ENCODE peak calls at places on chromosomes 12 and 14, in eight cellular contexts. One of them, this sample, is unnamed.

GRCh38 chr14:43651896-43652295 is 855.2 kb downstream of the FSCB start:
- DNase-seq in AG08395: no peak
- DNase-seq in stimulated activated CD4-positive, alpha-beta T cell treated with anti-CD3 and anti-CD28 coated beads, Interleukin-12 subunit alpha, Interleukin-12 subunit beta, amount 100 ng/mL, for 4 hours: no peak
- DNase-seq in Peyer's patch: no peak
- DNase-seq in NCI-H526: no peak
- DNase-seq in germinal center: no peak
- DNase-seq in mesendoderm: peak
- DNase-seq in lower leg skin: no peak
- DNase-seq in this sample: no peak

GRCh38 chr12:12600659-12601058 is 11.0 kb upstream of the CREBL2 start:
- DNase-seq in lower leg skin: peak
- DNase-seq in NCI-H526: no peak
- DNase-seq in germinal center: no peak
- DNase-seq in AG08395: no peak
- DNase-seq in mesendoderm: no peak
- DNase-seq in stimulated activated CD4-positive, alpha-beta T cell treated with anti-CD3 and anti-CD28 coated beads, Interleukin-12 subunit alpha, Interleukin-12 subunit beta, amount 100 ng/mL, for 4 hours: no peak
- DNase-seq in Peyer's patch: no peak
- DNase-seq in this sample: peak

GRCh38 chr12:115191342-115191741 is 507.4 kb upstream of the TBX3 start:
- DNase-seq in germinal center: no peak
- DNase-seq in Peyer's patch: no peak
- DNase-seq in AG08395: no peak
- DNase-seq in mesendoderm: no peak
- DNase-seq in lower leg skin: no peak
- DNase-seq in stimulated activated CD4-positive, alpha-beta T cell treated with anti-CD3 and anti-CD28 coated beads, Interleukin-12 subunit alpha, Interleukin-12 subunit beta, amount 100 ng/mL, for 4 hours: no peak
- DNase-seq in NCI-H526: no peak
- DNase-seq in this sample: no peak

GRCh38 chr12:19778111-19778688 is 338.9 kb downstream of the AEBP2 start:
- DNase-seq in lower leg skin: no peak
- DNase-seq in stimulated activated CD4-positive, alpha-beta T cell treated with anti-CD3 and anti-CD28 coated beads, Interleukin-12 subunit alpha, Interleukin-12 subunit beta, amount 100 ng/mL, for 4 hours: no peak
- DNase-seq in mesendoderm: no peak
- DNase-seq in NCI-H526: no peak
- DNase-seq in germinal center: no peak
- DNase-seq in AG08395: no peak
- DNase-seq in Peyer's patch: no peak
- DNase-seq in this sample: no peak

GRCh38 chr12:92995258-92995905 is 66.3 kb upstream of the EEA1 start:
- DNase-seq in stimulated activated CD4-positive, alpha-beta T cell treated with anti-CD3 and anti-CD28 coated beads, Interleukin-12 subunit alpha, Interleukin-12 subunit beta, amount 100 ng/mL, for 4 hours: no peak
- DNase-seq in lower leg skin: no peak
- DNase-seq in germinal center: peak
- DNase-seq in Peyer's patch: peak
- DNase-seq in NCI-H526: no peak
- DNase-seq in AG08395: no peak
- DNase-seq in mesendoderm: no peak
- DNase-seq in this sample: no peak

GRCh38 chr14:99821519-99822165 is 28.4 kb downstream of the EML1 start:
- DNase-seq in germinal center: no peak
- DNase-seq in Peyer's patch: no peak
- DNase-seq in AG08395: peak
- DNase-seq in mesendoderm: no peak
- DNase-seq in NCI-H526: peak
- DNase-seq in stimulated activated CD4-positive, alpha-beta T cell treated with anti-CD3 and anti-CD28 coated beads, Interleukin-12 subunit alpha, Interleukin-12 subunit beta, amount 100 ng/mL, for 4 hours: no peak
- DNase-seq in lower leg skin: no peak
- DNase-seq in this sample: no peak

GRCh38 chr12:86669010-86669409 is 412.8 kb upstream of the MGAT4C start:
- DNase-seq in AG08395: no peak
- DNase-seq in lower leg skin: peak
- DNase-seq in NCI-H526: no peak
- DNase-seq in mesendoderm: no peak
- DNase-seq in Peyer's patch: no peak
- DNase-seq in germinal center: no peak
- DNase-seq in stimulated activated CD4-positive, alpha-beta T cell treated with anti-CD3 and anti-CD28 coated beads, Interleukin-12 subunit alpha, Interleukin-12 subunit beta, amount 100 ng/mL, for 4 hours: no peak
- DNase-seq in this sample: peak

GRCh38 chr12:111584959-111585358 is 14.2 kb downstream of the ATXN2 start:
- DNase-seq in mesendoderm: no peak
- DNase-seq in NCI-H526: no peak
- DNase-seq in germinal center: no peak
- DNase-seq in stimulated activated CD4-positive, alpha-beta T cell treated with anti-CD3 and anti-CD28 coated beads, Interleukin-12 subunit alpha, Interleukin-12 subunit beta, amount 100 ng/mL, for 4 hours: no peak
- DNase-seq in AG08395: no peak
- DNase-seq in lower leg skin: no peak
- DNase-seq in Peyer's patch: no peak
- DNase-seq in this sample: no peak

GRCh38 chr14:93002851-93003298 is 79.9 kb downstream of the CHGA start:
- DNase-seq in NCI-H526: no peak
- DNase-seq in Peyer's patch: no peak
- DNase-seq in mesendoderm: no peak
- DNase-seq in stimulated activated CD4-positive, alpha-beta T cell treated with anti-CD3 and anti-CD28 coated beads, Interleukin-12 subunit alpha, Interleukin-12 subunit beta, amount 100 ng/mL, for 4 hours: no peak
- DNase-seq in germinal center: no peak
- DNase-seq in AG08395: no peak
- DNase-seq in lower leg skin: no peak
- DNase-seq in this sample: no peak

GRCh38 chr14:23114669-23115491 is 4.2 kb downstream of the CEBPE start:
- DNase-seq in Peyer's patch: no peak
- DNase-seq in stimulated activated CD4-positive, alpha-beta T cell treated with anti-CD3 and anti-CD28 coated beads, Interleukin-12 subunit alpha, Interleukin-12 subunit beta, amount 100 ng/mL, for 4 hours: no peak
- DNase-seq in lower leg skin: no peak
- DNase-seq in NCI-H526: no peak
- DNase-seq in germinal center: no peak
- DNase-seq in mesendoderm: no peak
- DNase-seq in AG08395: peak
- DNase-seq in this sample: peak

GRCh38 chr14:54322668-54323380 is 74.0 kb upstream of the CDKN3 start:
- DNase-seq in lower leg skin: no peak
- DNase-seq in stimulated activated CD4-positive, alpha-beta T cell treated with anti-CD3 and anti-CD28 coated beads, Interleukin-12 subunit alpha, Interleukin-12 subunit beta, amount 100 ng/mL, for 4 hours: no peak
- DNase-seq in NCI-H526: no peak
- DNase-seq in germinal center: no peak
- DNase-seq in AG08395: no peak
- DNase-seq in Peyer's patch: no peak
- DNase-seq in mesendoderm: no peak
- DNase-seq in this sample: no peak

GRCh38 chr14:100540141-100540925 is 46.9 kb downstream of the BEGAIN start:
- DNase-seq in Peyer's patch: no peak
- DNase-seq in NCI-H526: peak
- DNase-seq in AG08395: no peak
- DNase-seq in germinal center: no peak
- DNase-seq in stimulated activated CD4-positive, alpha-beta T cell treated with anti-CD3 and anti-CD28 coated beads, Interleukin-12 subunit alpha, Interleukin-12 subunit beta, amount 100 ng/mL, for 4 hours: no peak
- DNase-seq in lower leg skin: no peak
- DNase-seq in mesendoderm: peak
- DNase-seq in this sample: peak

GRCh38 chr14:37170237-37170636 is 2.2 kb downstream of the SLC25A21 start:
- DNase-seq in stimulated activated CD4-positive, alpha-beta T cell treated with anti-CD3 and anti-CD28 coated beads, Interleukin-12 subunit alpha, Interleukin-12 subunit beta, amount 100 ng/mL, for 4 hours: no peak
- DNase-seq in NCI-H526: peak
- DNase-seq in Peyer's patch: no peak
- DNase-seq in mesendoderm: no peak
- DNase-seq in lower leg skin: no peak
- DNase-seq in germinal center: no peak
- DNase-seq in AG08395: no peak
- DNase-seq in this sample: no peak

This sample was measured in endodermal cell.